ENCODE peak calls at places on chromosomes 11 and 22, in seven cellular contexts. One of them, this sample, is unnamed.

GRCh38 chr11:118923721-118924587 is 1.8 kb downstream of the BCL9L start:
- DNase-seq in fibroblast of lung: no peak
- DNase-seq in HCT116: no peak
- DNase-seq in neural progenitor cell: no peak
- DNase-seq in SK-N-SH: no peak
- DNase-seq in PC-3: peak
- DNase-seq in H9: no peak
- DNase-seq in this sample: no peak

GRCh38 chr11:80383655-80384054 is 942.8 kb upstream of the TENM4 start:
- DNase-seq in fibroblast of lung: no peak
- DNase-seq in HCT116: no peak
- DNase-seq in neural progenitor cell: peak
- DNase-seq in SK-N-SH: peak
- DNase-seq in PC-3: no peak
- DNase-seq in H9: no peak
- DNase-seq in this sample: no peak

GRCh38 chr11:119803139-119803538 is 74.1 kb upstream of the NECTIN1 start:
- DNase-seq in fibroblast of lung: no peak
- DNase-seq in HCT116: no peak
- DNase-seq in neural progenitor cell: no peak
- DNase-seq in SK-N-SH: no peak
- DNase-seq in PC-3: no peak
- DNase-seq in H9: no peak
- DNase-seq in this sample: no peak

GRCh38 chr11:86919557-86920210 is 35.5 kb downstream of the FZD4 start:
- DNase-seq in fibroblast of lung: peak
- DNase-seq in HCT116: peak
- DNase-seq in neural progenitor cell: peak
- DNase-seq in SK-N-SH: peak
- DNase-seq in PC-3: peak
- DNase-seq in H9: peak
- DNase-seq in this sample: peak

GRCh38 chr11:34358258-34358665 is 452 bp upstream of the ABTB2 start:
- DNase-seq in fibroblast of lung: peak
- DNase-seq in HCT116: peak
- DNase-seq in neural progenitor cell: peak
- DNase-seq in SK-N-SH: no peak
- DNase-seq in PC-3: peak
- DNase-seq in H9: no peak
- DNase-seq in this sample: no peak

GRCh38 chr22:37726240-37726887 is 29.5 kb downstream of the TRIOBP start:
- DNase-seq in fibroblast of lung: no peak
- DNase-seq in HCT116: no peak
- DNase-seq in neural progenitor cell: no peak
- DNase-seq in SK-N-SH: no peak
- DNase-seq in PC-3: no peak
- DNase-seq in H9: no peak
- DNase-seq in this sample: peak

GRCh38 chr11:64017950-64018224 is 17.8 kb upstream of the FLRT1 start:
- DNase-seq in fibroblast of lung: no peak
- DNase-seq in HCT116: no peak
- DNase-seq in neural progenitor cell: no peak
- DNase-seq in SK-N-SH: no peak
- DNase-seq in PC-3: no peak
- DNase-seq in H9: no peak
- DNase-seq in this sample: no peak

GRCh38 chr11:17473071-17473744 is 3.4 kb downstream of the ABCC8 start:
- DNase-seq in fibroblast of lung: no peak
- DNase-seq in HCT116: peak
- DNase-seq in neural progenitor cell: peak
- DNase-seq in SK-N-SH: peak
- DNase-seq in PC-3: peak
- DNase-seq in H9: peak
- DNase-seq in this sample: no peak

GRCh38 chr11:111063711-111064110 is 181.8 kb upstream of the POU2AF2 start:
- DNase-seq in fibroblast of lung: peak
- DNase-seq in HCT116: no peak
- DNase-seq in neural progenitor cell: peak
- DNase-seq in SK-N-SH: no peak
- DNase-seq in PC-3: peak
- DNase-seq in H9: no peak
- DNase-seq in this sample: no peak

GRCh38 chr22:17536269-17536668 is 27.0 kb upstream of the SLC25A18 start:
- DNase-seq in fibroblast of lung: peak
- DNase-seq in HCT116: no peak
- DNase-seq in neural progenitor cell: no peak
- DNase-seq in SK-N-SH: no peak
- DNase-seq in PC-3: no peak
- DNase-seq in H9: no peak
- DNase-seq in this sample: no peak

GRCh38 chr22:48489551-48490512 is 1337.8 kb downstream of the BRD1 start:
- DNase-seq in fibroblast of lung: peak
- DNase-seq in HCT116: no peak
- DNase-seq in neural progenitor cell: peak
- DNase-seq in SK-N-SH: peak
- DNase-seq in PC-3: no peak
- DNase-seq in H9: peak
- DNase-seq in this sample: no peak

GRCh38 chr11:32255876-32256275 is 165.0 kb downstream of the RCN1 start:
- DNase-seq in fibroblast of lung: no peak
- DNase-seq in HCT116: no peak
- DNase-seq in neural progenitor cell: peak
- DNase-seq in SK-N-SH: no peak
- DNase-seq in PC-3: no peak
- DNase-seq in H9: no peak
- DNase-seq in this sample: no peak

GRCh38 chr11:65444314-65445051 is 21.9 kb downstream of the NEAT1 start:
- DNase-seq in fibroblast of lung: no peak
- DNase-seq in HCT116: no peak
- DNase-seq in neural progenitor cell: no peak
- DNase-seq in SK-N-SH: no peak
- DNase-seq in PC-3: peak
- DNase-seq in H9: no peak
- DNase-seq in this sample: peak

GRCh38 chr11:117219001-117219400 is 12.9 kb downstream of the PCSK7 start:
- DNase-seq in fibroblast of lung: no peak
- DNase-seq in HCT116: no peak
- DNase-seq in neural progenitor cell: no peak
- DNase-seq in SK-N-SH: no peak
- DNase-seq in PC-3: no peak
- DNase-seq in H9: no peak
- DNase-seq in this sample: no peak

GRCh38 chr11:63875506-63875905 is 36.6 kb downstream of the MARK2 start:
- DNase-seq in fibroblast of lung: no peak
- DNase-seq in HCT116: no peak
- DNase-seq in neural progenitor cell: no peak
- DNase-seq in SK-N-SH: no peak
- DNase-seq in PC-3: no peak
- DNase-seq in H9: no peak
- DNase-seq in this sample: no peak

GRCh38 chr11:77446911-77447629 is 26.8 kb downstream of the PAK1 start:
- DNase-seq in fibroblast of lung: peak
- DNase-seq in HCT116: no peak
- DNase-seq in neural progenitor cell: no peak
- DNase-seq in SK-N-SH: no peak
- DNase-seq in PC-3: peak
- DNase-seq in H9: no peak
- DNase-seq in this sample: no peak

GRCh38 chr11:8867856-8868705 is 42.9 kb upstream of the AKIP1 start:
- DNase-seq in fibroblast of lung: peak
- DNase-seq in HCT116: no peak
- DNase-seq in neural progenitor cell: no peak
- DNase-seq in SK-N-SH: no peak
- DNase-seq in PC-3: no peak
- DNase-seq in H9: no peak
- DNase-seq in this sample: no peak
- H2AFZ ChIP-seq in fibroblast of lung: no peak
- H2AFZ ChIP-seq in HCT116: no peak
- H2AFZ ChIP-seq in neural progenitor cell: no peak
- H2AFZ ChIP-seq in SK-N-SH: no peak
- H2AFZ ChIP-seq in PC-3: no peak
- H2AFZ ChIP-seq in H9: no peak
- H2AFZ ChIP-seq in this sample: no peak

GRCh38 chr11:103091441-103091809 is 535 bp downstream of the DCUN1D5 start:
- DNase-seq in fibroblast of lung: peak
- DNase-seq in HCT116: no peak
- DNase-seq in neural progenitor cell: peak
- DNase-seq in SK-N-SH: peak
- DNase-seq in PC-3: peak
- DNase-seq in H9: peak
- DNase-seq in this sample: peak
- H3K9ac ChIP-seq in fibroblast of lung: peak
- H3K9ac ChIP-seq in HCT116: peak
- H3K9ac ChIP-seq in neural progenitor cell: peak
- H3K9ac ChIP-seq in SK-N-SH: peak
- H3K9ac ChIP-seq in PC-3: peak
- H3K9ac ChIP-seq in H9: peak
- H3K9ac ChIP-seq in this sample: peak

GRCh38 chr22:31681625-31682345 is 19.8 kb upstream of the PISD start:
- DNase-seq in fibroblast of lung: peak
- DNase-seq in HCT116: no peak
- DNase-seq in neural progenitor cell: no peak
- DNase-seq in SK-N-SH: no peak
- DNase-seq in PC-3: no peak
- DNase-seq in H9: no peak
- DNase-seq in this sample: no peak
- H2AFZ ChIP-seq in fibroblast of lung: no peak
- H2AFZ ChIP-seq in HCT116: no peak
- H2AFZ ChIP-seq in neural progenitor cell: no peak
- H2AFZ ChIP-seq in SK-N-SH: peak
- H2AFZ ChIP-seq in PC-3: no peak
- H2AFZ ChIP-seq in H9: no peak
- H2AFZ ChIP-seq in this sample: no peak

GRCh38 chr22:20766530-20766929 is 7.4 kb upstream of the SERPIND1 start:
- DNase-seq in fibroblast of lung: no peak
- DNase-seq in HCT116: no peak
- DNase-seq in neural progenitor cell: no peak
- DNase-seq in SK-N-SH: no peak
- DNase-seq in PC-3: no peak
- DNase-seq in H9: no peak
- DNase-seq in this sample: no peak
- H3K9ac ChIP-seq in fibroblast of lung: no peak
- H3K9ac ChIP-seq in HCT116: no peak
- H3K9ac ChIP-seq in neural progenitor cell: no peak
- H3K9ac ChIP-seq in SK-N-SH: no peak
- H3K9ac ChIP-seq in PC-3: no peak
- H3K9ac ChIP-seq in H9: no peak
- H3K9ac ChIP-seq in this sample: no peak

This sample was measured in Karpas-422.